ENCODE peak calls at places on chromosome 19, in four cellular contexts. Y, D, P and O are unnamed samples.

GRCh38 chr19:12611361-12611699 is 610 bp downstream of the ZNF791 start:
- DNase-seq in Y (peak), D (peak), P (peak), O (peak)

GRCh38 chr19:56946164-56946563 is 105.6 kb upstream of the PEG3 start:
- DNase-seq in Y (peak), D (no peak), P (no peak), O (no peak)

GRCh38 chr19:27776020-27776419 is 1436.9 kb downstream of the UQCRFS1 start:
- DNase-seq in Y (no peak), D (peak), P (peak), O (no peak)

GRCh38 chr19:32581704-32582164 is 744 bp downstream of the PDCD5 start:
- DNase-seq in Y (no peak), D (peak), P (peak), O (peak)

GRCh38 chr19:7783991-7784421 is 21.0 kb downstream of the CLEC4M start:
- DNase-seq in Y (no peak), D (peak), P (no peak), O (peak)

GRCh38 chr19:19686580-19686979 is 17.9 kb downstream of the ZNF101 start:
- DNase-seq in Y (no peak), D (no peak), P (no peak), O (no peak)

GRCh38 chr19:46860846-46861690 is at the start of gene ARHGAP35:
- DNase-seq in Y (no peak), D (peak), P (peak), O (peak)

GRCh38 chr19:28727133-28727834 is 485.7 kb downstream of the UQCRFS1 start:
- DNase-seq in Y (peak), D (peak), P (peak), O (no peak)

GRCh38 chr19:50481351-50482149 is 4.9 kb upstream of the GARIN5A start:
- DNase-seq in Y (no peak), D (no peak), P (no peak), O (no peak)

GRCh38 chr19:48718711-48719231 is 754 bp downstream of the MAMSTR start:
- DNase-seq in Y (no peak), D (peak), P (no peak), O (no peak)

GRCh38 chr19:18852634-18853033 is 20.9 kb downstream of the UPF1 start:
- DNase-seq in Y (no peak), D (no peak), P (no peak), O (no peak)

GRCh38 chr19:17579523-17580244 is 24.2 kb downstream of the COLGALT1 start:
- DNase-seq in Y (peak), D (peak), P (peak), O (peak)

GRCh38 chr19:34241513-34242337 is 12.6 kb upstream of the GARRE1 start:
- DNase-seq in Y (no peak), D (peak), P (peak), O (peak)

GRCh38 chr19:4059931-4060620 is 6.6 kb downstream of the ZBTB7A start:
- DNase-seq in Y (no peak), D (peak), P (no peak), O (no peak)

GRCh38 chr19:9054768-9055167 is 32.1 kb upstream of the OR1M1 start:
- DNase-seq in Y (peak), D (peak), P (peak), O (peak)

GRCh38 chr19:10952809-10953208 is 8.0 kb upstream of the SMARCA4 start:
- DNase-seq in Y (no peak), D (no peak), P (no peak), O (peak)

GRCh38 chr19:5927439-5927821 is 13.4 kb downstream of the CAPS start:
- DNase-seq in Y (no peak), D (no peak), P (no peak), O (no peak)

GRCh38 chr19:33132021-33132420 is at the start of gene WDR88:
- DNase-seq in Y (no peak), D (no peak), P (no peak), O (no peak)

GRCh38 chr19:35045667-35046300 is 4.3 kb downstream of the HPN start:
- DNase-seq in Y (no peak), D (peak), P (no peak), O (no peak)

GRCh38 chr19:47881757-47882156 is 4.4 kb downstream of the SULT2A1 start:
- DNase-seq in Y (no peak), D (no peak), P (no peak), O (no peak)

GRCh38 chr19:41911889-41912731 is 16.1 kb downstream of the ERFL start:
- DNase-seq in Y (no peak), D (no peak), P (no peak), O (no peak)

GRCh38 chr19:55251296-55252081 is 7.3 kb downstream of the PPP6R1 start:
- DNase-seq in Y (no peak), D (no peak), P (no peak), O (no peak)

GRCh38 chr19:18611327-18612050 is 1.2 kb upstream of the TMEM59L start:
- DNase-seq in Y (no peak), D (peak), P (peak), O (peak)

GRCh38 chr19:11528551-11529341 is at the start of gene ECSIT:
- DNase-seq in Y (peak), D (peak), P (peak), O (peak)

GRCh38 chr19:46977548-46977947 is 42.1 kb upstream of the NPAS1 start:
- DNase-seq in Y (no peak), D (no peak), P (no peak), O (no peak)

GRCh38 chr19:35013047-35013819 is 13.1 kb downstream of the GRAMD1A start:
- DNase-seq in Y (no peak), D (peak), P (peak), O (peak)

GRCh38 chr19:18612051-18612771 is 459 bp upstream of the TMEM59L start:
- DNase-seq in Y (no peak), D (no peak), P (peak), O (no peak)

GRCh38 chr19:49869009-49869483 is 1.7 kb upstream of the PNKP start:
- DNase-seq in Y (no peak), D (no peak), P (peak), O (no peak)

GRCh38 chr19:18437481-18438330 is at the start of gene ISYNA1:
- DNase-seq in Y (peak), D (peak), P (peak), O (no peak)

GRCh38 chr19:1266818-1267440 is 2.2 kb upstream of the CIRBP start:
- DNase-seq in Y (no peak), D (peak), P (peak), O (peak)

GRCh38 chr19:1267441-1268391 is 1.4 kb upstream of the CIRBP start:
- DNase-seq in Y (no peak), D (no peak), P (no peak), O (no peak)

GRCh38 chr19:1265611-1266115 is 3.5 kb upstream of the CIRBP start:
- DNase-seq in Y (no peak), D (no peak), P (no peak), O (peak)

GRCh38 chr19:1264801-1265610 is 4.1 kb upstream of the CIRBP start:
- DNase-seq in Y (no peak), D (peak), P (peak), O (peak)

DNA sequence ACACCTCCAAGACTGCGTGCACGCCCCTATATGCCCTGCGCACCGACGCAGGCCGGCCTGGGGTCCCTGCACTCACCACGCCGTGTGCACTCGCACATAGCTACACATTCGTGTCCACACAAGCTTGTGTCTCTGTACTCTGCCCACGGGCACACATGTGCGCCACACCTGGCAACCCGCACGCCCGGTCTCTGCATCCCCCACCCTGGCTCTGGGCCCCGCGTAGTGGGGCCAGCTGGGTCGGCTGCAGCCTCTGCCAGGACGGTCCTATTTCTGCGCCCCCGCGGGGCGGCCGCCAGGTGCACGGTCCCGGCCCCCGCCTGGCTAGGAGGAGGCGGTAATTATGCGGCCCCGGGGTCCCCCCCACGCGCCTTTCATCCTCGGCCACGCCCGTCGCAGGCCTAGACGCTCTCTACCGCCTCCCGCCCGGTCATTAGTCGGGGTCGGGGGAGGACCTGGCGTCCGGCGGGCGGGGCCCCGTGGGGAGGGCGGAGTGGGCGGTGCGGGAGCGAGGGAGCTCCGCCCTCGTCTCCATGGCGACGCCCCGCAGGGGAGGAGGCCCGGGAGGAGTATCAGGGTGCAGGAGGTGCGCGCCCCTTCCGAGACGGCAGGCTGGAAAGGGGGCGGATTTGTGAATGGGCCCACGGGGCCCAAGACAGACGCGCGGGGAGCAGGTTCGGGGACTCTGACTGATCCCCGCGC is 2.9 kb upstream of the CIRBP start:
- DNase-seq in Y (peak), D (peak), P (peak), O (peak)
- H4K91ac ChIP-seq in Y (peak), D (no peak), P (peak), O (peak)

DNA sequence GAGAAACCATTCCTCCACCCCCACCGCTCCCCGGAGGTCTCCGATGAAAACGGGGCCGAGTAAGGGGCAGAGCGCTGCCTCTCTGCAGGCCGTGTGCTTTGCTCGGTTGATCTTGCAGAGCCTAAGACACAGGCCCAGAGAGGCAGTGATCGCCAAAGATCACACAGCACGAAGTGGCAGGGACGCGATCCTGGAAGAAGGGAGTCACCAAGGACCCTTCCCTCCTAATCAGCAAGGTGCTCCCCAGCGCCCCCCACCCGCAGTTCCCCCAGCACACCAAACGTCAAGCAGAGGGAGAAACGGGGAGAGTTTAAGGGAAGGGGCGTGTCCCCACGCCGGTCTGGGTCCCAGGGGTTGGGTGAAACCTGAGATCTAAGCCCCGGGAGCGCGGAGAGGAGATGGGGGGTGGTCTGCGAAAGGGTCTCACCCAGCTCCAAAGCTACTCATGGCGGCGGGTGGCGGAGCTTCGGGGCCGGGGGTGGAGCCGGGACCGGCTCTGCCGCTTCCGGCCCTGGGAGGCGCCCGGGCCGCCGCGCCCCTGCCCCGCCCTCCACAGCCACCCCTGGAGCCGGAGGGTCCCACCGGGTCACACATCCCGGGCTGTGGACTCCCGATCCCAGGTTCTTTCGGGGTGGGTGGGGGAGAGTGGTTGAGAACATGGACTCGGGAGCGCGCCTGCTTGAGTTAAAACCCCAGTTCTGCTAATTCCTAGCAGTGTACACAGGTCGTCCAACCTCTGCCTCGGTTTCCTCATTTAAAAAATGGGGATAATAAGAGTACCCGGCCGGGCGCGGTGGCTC is at the start of gene EML2:
- DNase-seq in Y (peak), D (peak), P (peak), O (peak)
- H2BK12ac ChIP-seq in Y (no peak), D (no peak), P (peak), O (no peak)

GRCh38 chr19:14031719-14032480 is at the start of gene IL27RA:
- DNase-seq in Y (peak), D (peak), P (peak), O (peak)
- H4K91ac ChIP-seq in Y (no peak), D (no peak), P (peak), O (peak)

GRCh38 chr19:44845612-44846454 is at the start of gene NECTIN2:
- DNase-seq in Y (peak), D (peak), P (peak), O (peak)
- H2BK12ac ChIP-seq in Y (peak), D (peak), P (peak), O (peak)

GRCh38 chr19:54158812-54159351 is 639 bp downstream of the LENG1 start:
- DNase-seq in Y (no peak), D (no peak), P (no peak), O (no peak)
- H4K91ac ChIP-seq in Y (no peak), D (no peak), P (peak), O (peak)

DNA sequence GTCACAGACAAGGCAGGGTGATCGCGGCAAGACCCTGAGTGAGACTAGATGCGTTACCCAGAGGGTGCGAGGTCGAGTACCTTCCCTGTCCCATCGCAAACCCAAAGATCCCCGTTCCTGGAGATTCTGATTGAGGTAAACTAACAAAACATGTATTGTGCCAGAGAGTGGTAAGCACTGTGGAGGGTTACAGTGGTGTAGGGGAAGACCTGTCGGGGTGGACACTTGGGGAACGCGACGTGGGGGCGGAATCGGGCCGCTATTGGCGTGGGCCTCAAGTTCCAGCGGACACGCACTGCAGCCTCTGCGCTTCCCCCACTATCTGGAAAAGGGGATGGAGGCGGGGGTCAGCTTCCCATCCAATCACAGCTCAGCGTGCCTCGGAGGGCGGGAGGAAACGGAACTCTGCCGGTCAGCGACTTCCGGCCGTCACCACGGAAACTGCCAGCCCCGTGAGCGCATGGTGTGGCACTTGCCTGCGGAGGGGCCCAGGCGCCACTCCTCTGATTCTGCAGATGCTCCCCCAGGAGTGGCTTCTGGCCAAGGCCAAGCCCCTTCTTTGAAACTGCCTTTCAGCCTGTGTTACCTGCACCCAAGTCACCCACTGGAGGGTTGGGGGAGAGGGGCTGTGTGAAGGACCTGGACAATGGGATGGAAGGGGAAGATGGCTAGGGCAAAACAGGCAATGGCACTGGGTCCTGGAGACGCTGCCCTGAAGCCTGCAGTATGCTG is 1.0 kb upstream of the UBE2M start:
- DNase-seq in Y (peak), D (peak), P (peak), O (peak)
- H2BK12ac ChIP-seq in Y (no peak), D (no peak), P (peak), O (no peak)

GRCh38 chr19:31560021-31560770 is 211.0 kb upstream of the TSHZ3 start:
- DNase-seq in Y (no peak), D (no peak), P (no peak), O (peak)

GRCh38 chr19:31562916-31563626 is 213.8 kb upstream of the TSHZ3 start:
- DNase-seq in Y (no peak), D (peak), P (no peak), O (no peak)

GRCh38 chr19:31555634-31556215 is 206.5 kb upstream of the TSHZ3 start:
- DNase-seq in Y (no peak), D (no peak), P (no peak), O (peak)

GRCh38 chr19:31559494-31559893 is 210.3 kb upstream of the TSHZ3 start:
- DNase-seq in Y (no peak), D (no peak), P (no peak), O (no peak)

DNA sequence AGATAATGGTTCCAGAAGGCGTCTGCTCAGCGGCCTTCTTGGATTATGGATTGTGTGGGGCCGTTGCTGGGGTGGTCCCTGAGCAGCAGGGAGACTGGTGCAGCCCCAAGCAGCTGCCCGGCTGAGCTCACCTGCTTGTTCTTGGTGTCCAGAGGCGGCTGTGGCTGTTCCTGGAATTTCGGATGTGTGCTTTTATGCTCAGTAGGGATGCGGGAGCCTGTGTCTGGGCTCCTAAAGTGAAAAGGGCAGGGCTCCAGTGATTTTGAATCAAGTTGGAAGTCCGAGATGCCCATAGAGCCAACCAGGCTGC is 211.5 kb upstream of the TSHZ3 start:
- DNase-seq in Y (no peak), D (no peak), P (no peak), O (no peak)
- H4K91ac ChIP-seq in Y (no peak), D (no peak), P (no peak), O (no peak)

GRCh38 chr19:38979867-38980266 is 4.3 kb upstream of the FBXO17 start:
- DNase-seq in Y (no peak), D (no peak), P (no peak), O (no peak)

GRCh38 chr19:38989066-38989605 is 13.6 kb upstream of the FBXO17 start:
- DNase-seq in Y (peak), D (peak), P (peak), O (peak)

GRCh38 chr19:38988632-38989031 is 13.1 kb upstream of the FBXO17 start:
- DNase-seq in Y (no peak), D (no peak), P (no peak), O (no peak)

GRCh38 chr19:38980583-38981374 is 5.2 kb upstream of the FBXO17 start:
- DNase-seq in Y (no peak), D (no peak), P (no peak), O (no peak)

DNA sequence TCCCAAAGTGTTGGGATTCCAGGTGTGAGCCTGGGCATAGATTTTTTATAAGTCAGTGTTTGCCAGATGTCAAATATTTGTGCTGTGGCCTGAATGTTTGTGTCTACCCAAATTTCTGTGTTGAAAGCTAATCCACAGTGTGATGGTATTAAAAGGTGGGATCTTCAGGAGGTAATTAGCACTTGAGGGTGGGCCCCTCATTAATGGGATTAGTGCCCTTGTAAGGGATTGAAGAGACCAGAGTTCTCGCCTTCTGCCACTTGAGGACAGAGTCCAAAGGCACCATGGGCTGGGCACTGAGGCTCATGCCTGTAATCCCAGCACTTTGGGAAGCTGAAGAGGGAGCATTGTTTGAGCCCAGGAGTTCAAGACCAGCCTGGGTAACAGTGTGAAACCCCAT is 9.7 kb upstream of the FBXO17 start:
- DNase-seq in Y (no peak), D (no peak), P (no peak), O (no peak)
- H2BK12ac ChIP-seq in Y (no peak), D (no peak), P (no peak), O (no peak)

DNA sequence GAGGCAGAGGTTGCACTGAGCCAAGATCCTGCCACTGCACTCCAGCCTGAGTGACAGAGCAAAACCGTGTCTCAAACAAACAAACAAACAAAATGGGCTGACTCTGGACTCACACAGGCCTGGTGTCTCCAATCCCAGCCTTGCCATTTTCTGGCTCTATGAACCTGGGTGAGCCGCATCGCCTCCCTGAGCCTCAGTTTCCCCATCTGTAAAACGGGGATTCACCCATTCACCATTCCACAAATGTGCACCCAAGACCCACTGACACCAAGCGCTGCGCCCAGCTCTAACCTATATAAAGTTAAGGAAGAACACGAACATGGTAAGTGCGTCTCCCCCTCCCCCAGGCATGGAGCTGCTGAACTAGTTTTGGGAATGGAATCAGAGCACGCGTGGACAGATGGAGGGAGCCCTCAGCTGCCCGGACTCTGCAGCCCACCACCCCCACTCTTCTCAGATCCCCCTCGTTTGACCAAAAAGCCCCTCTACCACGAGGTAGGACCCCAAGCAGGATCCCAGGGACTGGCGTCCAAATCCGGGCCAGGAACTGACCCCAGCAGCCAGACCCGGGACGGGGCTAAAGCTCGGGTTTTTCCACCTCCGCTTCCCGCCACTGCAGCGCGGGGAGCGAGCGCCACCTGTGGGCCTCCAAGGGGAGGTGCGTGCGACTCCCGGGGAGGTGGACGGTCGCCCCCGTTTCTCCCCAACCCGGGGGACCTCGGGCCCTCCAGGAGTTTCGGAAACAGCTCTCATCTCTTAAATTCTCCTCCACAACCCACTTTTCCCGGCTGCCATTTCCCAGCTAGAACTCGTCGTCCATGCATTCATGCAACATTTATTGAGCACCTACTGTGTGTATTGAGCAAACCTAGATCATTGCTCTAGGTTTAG is 33.0 kb upstream of the ADGRE5 start:
- DNase-seq in Y (peak), D (peak), P (peak), O (peak)
- H4K91ac ChIP-seq in Y (no peak), D (no peak), P (peak), O (peak)